ENCODE peak calls at places on chromosomes 1 and 21, in five cellular contexts. F is body of pancreas; D is RWPE2; V is naive thymus-derived CD4-positive, alpha-beta T cell; R is cardiac muscle cell. B is an unnamed sample. For H3K9me3, the result is how much of the 10 kb centered on the place peaks cover.

GRCh38 chr1:3379934-3380333 is 74.5 kb upstream of the ARHGEF16 start:
- DNase-seq in F (no peak), D (no peak), V (no peak), R (no peak), B (no peak)

GRCh38 chr1:108747128-108747827 is 804 bp downstream of the STXBP3 start:
- DNase-seq in F (peak), D (peak), V (peak), R (peak), B (no peak)

GRCh38 chr1:92037400-92037799 is 7.6 kb downstream of the EPHX4 start:
- DNase-seq in F (no peak), D (no peak), V (no peak), R (peak), B (no peak)

GRCh38 chr1:80018348-80018747 is 1011.8 kb upstream of the ADGRL4 start:
- DNase-seq in F (no peak), D (no peak), V (no peak), R (no peak), B (no peak)

GRCh38 chr1:63322248-63322943 is at the start of gene FOXD3:
- DNase-seq in F (peak), D (no peak), V (peak), R (peak), B (no peak)

GRCh38 chr1:235622933-235623790 is 26.4 kb downstream of the GNG4 start:
- DNase-seq in F (no peak), D (no peak), V (no peak), R (no peak), B (no peak)

GRCh38 chr21:44054710-44055109 is 42.6 kb downstream of the TRAPPC10 start:
- DNase-seq in F (no peak), D (no peak), V (no peak), R (no peak), B (no peak)

GRCh38 chr1:219304227-219305226 is 130.8 kb downstream of the LYPLAL1 start:
- DNase-seq in F (no peak), D (no peak), V (no peak), R (no peak), B (no peak)

GRCh38 chr1:95197616-95198252 is 36.3 kb upstream of the RWDD3 start:
- DNase-seq in F (no peak), D (no peak), V (no peak), R (peak), B (no peak)

GRCh38 chr21:36860736-36861594 is 105.5 kb downstream of the HLCS start:
- DNase-seq in F (no peak), D (no peak), V (no peak), R (no peak), B (no peak)

GRCh38 chr1:22154063-22154462 is 11.2 kb upstream of the WNT4 start:
- DNase-seq in F (no peak), D (no peak), V (no peak), R (no peak), B (no peak)

GRCh38 chr1:31571340-31572295 is 4.7 kb upstream of the TINAGL1 start:
- DNase-seq in F (no peak), D (no peak), V (peak), R (no peak), B (no peak)

GRCh38 chr21:45549670-45550463 is 7.6 kb upstream of the SLC19A1 start:
- DNase-seq in F (no peak), D (no peak), V (no peak), R (no peak), B (no peak)

GRCh38 chr1:85621430-85621829 is 40.9 kb downstream of the CCN1 start:
- DNase-seq in F (no peak), D (no peak), V (no peak), R (no peak), B (no peak)
- H3K9me3 ChIP-seq in F (under half), D (under half), V (under half), R (under half), B (under half)

DNA sequence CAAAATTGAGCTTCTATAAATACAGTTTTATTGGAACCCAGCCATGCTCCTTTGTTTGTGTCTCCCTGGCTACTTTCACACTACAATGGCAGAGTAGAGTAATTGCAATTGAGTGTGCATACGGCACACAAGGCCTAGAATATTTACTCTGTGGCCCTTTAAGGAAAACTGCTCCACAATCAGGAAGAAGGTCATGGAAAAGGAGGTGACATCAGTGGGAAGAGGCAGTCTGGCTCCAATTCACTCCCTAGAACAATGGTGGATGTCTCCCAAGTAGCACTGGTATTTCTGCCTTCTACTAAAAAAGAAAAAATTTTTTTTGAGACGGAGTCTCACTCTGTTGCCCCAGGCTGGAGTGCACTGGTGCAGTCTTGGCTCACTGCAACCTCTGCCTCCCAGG is 51.3 kb downstream of the KRTAP19-8 start:
- DNase-seq in F (no peak), D (no peak), V (no peak), R (no peak), B (no peak)
- H3K9me3 ChIP-seq in F (under half), D (under half), V (under half), R (under half), B (under half)

GRCh38 chr1:227666286-227666685 is 68.8 kb downstream of the JMJD4 start:
- DNase-seq in F (no peak), D (no peak), V (no peak), R (no peak), B (no peak)

GRCh38 chr1:227662933-227663332 is 72.2 kb downstream of the JMJD4 start:
- DNase-seq in F (no peak), D (no peak), V (no peak), R (no peak), B (no peak)

DNA sequence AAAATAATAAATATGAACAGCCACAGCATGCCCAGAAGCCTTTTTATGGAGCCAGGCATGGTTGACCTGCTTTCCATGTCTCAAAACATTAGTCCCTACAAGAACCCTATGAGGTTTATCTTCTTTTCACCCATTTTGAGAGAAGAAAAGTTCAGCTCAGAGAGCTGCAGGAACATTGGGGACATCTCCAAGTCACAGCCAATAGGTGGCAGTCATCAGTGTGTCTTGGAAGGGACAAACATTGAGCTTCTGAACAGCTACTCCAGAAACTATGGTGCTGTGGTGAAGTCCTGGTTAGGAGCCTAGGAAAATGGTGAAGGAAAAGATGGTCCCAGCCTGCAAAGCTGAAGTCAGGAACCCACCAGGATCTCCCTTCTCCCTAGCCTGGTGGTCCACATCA is 73.6 kb downstream of the JMJD4 start:
- DNase-seq in F (no peak), D (no peak), V (no peak), R (no peak), B (no peak)
- H3K9me3 ChIP-seq in F (under half), D (under half), V (under half), R (under half), B (under half)

GRCh38 chr21:38229260-38229877 is 27.4 kb upstream of the KCNJ15 start:
- DNase-seq in F (no peak), D (no peak), V (no peak), R (no peak), B (no peak)

GRCh38 chr21:38228115-38228514 is 28.7 kb upstream of the KCNJ15 start:
- DNase-seq in F (no peak), D (no peak), V (no peak), R (no peak), B (no peak)

GRCh38 chr21:38223893-38224540 is 32.8 kb upstream of the KCNJ15 start:
- DNase-seq in F (no peak), D (no peak), V (no peak), R (no peak), B (no peak)

GRCh38 chr21:38221594-38221993 is 35.2 kb upstream of the KCNJ15 start:
- DNase-seq in F (no peak), D (no peak), V (no peak), R (no peak), B (no peak)

GRCh38 chr21:38227401-38227800 is 29.4 kb upstream of the KCNJ15 start:
- DNase-seq in F (no peak), D (no peak), V (no peak), R (no peak), B (no peak)
- H3K9me3 ChIP-seq in F (under half), D (under half), V (under half), R (under half), B (under half)

B was measured in T-helper 17 cell.